ENCODE peak calls at places on chromosomes 4 and X, in four cellular contexts. B is lower lobe of right lung, E is AG09309, P is A549. S is an unnamed sample.

GRCh38 chr4:142365386-142365785 is 480.7 kb downstream of the INPP4B start:
- DNase-seq in B (no peak), E (no peak), P (no peak), S (no peak)

GRCh38 chr4:19807505-19807904 is 444.2 kb upstream of the SLIT2 start:
- DNase-seq in B (no peak), P (no peak), E (peak), S (no peak)

GRCh38 chr4:39621582-39621981 is 17.1 kb downstream of the SMIM14 start:
- DNase-seq in P (no peak), B (peak), E (no peak), S (no peak)

GRCh38 chrX:20432048-20432447 is 165.3 kb upstream of the RPS6KA3 start:
- DNase-seq in B (no peak), E (no peak), P (no peak), S (no peak)

GRCh38 chr4:189235599-189235998 is 705.1 kb upstream of the FRG1 start:
- DNase-seq in P (no peak), B (no peak), E (no peak), S (no peak)

GRCh38 chrX:140229187-140229586 is 263.9 kb upstream of the CXorf66 start:
- DNase-seq in E (no peak), B (no peak), P (no peak), S (no peak)

GRCh38 chrX:9829308-9830267 is 43.4 kb downstream of the SHROOM2 start:
- DNase-seq in E (peak), B (no peak), P (peak), S (peak)

GRCh38 chr4:76354517-76355473 is 48.3 kb downstream of the STBD1 start:
- DNase-seq in P (no peak), B (no peak), E (no peak), S (no peak)

GRCh38 chr4:114694770-114695169 is 96.2 kb downstream of the UGT8 start:
- DNase-seq in B (no peak), E (peak), P (no peak), S (no peak)

DNA sequence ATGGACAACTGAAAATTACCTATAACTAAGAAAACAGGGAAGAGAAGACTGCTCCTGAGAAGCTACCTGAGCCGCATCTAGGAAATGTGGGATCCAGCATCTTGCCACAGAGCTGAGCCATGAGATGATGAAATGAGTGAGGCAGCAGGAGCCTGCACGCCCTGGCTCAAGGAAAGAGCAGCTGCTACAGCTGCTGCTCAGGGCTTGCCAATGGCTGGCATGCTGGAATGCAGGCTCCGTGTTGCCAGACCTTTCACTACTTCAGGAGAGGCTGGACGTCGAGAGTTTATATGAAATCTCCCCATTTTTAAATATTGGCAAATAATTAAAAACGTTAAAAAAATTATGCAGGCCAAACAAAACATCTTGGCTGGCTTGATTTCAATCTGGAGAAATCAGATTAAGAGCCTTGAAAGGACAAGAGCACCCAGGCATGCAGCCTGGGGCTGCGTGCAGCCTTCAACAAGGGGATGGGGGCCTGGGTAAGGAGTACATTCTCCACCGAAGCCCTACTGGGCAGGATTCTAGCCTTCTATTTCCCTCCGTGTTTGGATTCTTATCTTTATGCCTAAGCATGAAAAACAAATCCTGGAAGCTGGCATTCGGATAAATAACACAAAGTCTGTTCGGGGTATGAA is 227.6 kb downstream of the NR3C2 start:
- DNase-seq in E (no peak), P (no peak), B (no peak), S (no peak)
- H3K4me3 ChIP-seq in E (no peak), P (no peak), B (no peak), S (no peak)

GRCh38 chrX:50814701-50815476 is 895 bp upstream of the SHROOM4 start:
- DNase-seq in P (no peak), B (no peak), E (no peak), S (no peak)
- H3K4me3 ChIP-seq in P (no peak), B (peak), E (peak), S (no peak)

DNA sequence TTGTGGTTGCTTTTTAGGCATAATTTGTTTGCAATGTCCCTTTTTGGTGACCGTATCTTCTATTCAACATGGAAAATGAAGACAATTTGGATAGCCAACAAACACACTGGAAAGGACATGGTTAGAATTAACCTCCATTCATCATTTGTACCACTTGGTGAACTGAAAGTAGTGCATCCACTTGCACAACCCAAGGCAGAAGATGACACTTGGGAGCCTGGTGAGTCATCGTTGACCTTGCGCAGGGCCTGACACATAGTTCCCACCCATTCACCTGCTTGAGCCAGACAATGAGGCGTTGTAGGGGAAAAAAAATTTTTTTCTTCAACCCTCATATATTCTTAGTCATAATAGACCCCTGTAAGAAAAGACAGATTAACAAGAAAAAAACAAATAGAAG is 32.4 kb downstream of the EGF start:
- DNase-seq in B (no peak), E (no peak), P (peak), S (no peak)
- H3K4me3 ChIP-seq in B (no peak), E (no peak), P (no peak), S (no peak)

DNA sequence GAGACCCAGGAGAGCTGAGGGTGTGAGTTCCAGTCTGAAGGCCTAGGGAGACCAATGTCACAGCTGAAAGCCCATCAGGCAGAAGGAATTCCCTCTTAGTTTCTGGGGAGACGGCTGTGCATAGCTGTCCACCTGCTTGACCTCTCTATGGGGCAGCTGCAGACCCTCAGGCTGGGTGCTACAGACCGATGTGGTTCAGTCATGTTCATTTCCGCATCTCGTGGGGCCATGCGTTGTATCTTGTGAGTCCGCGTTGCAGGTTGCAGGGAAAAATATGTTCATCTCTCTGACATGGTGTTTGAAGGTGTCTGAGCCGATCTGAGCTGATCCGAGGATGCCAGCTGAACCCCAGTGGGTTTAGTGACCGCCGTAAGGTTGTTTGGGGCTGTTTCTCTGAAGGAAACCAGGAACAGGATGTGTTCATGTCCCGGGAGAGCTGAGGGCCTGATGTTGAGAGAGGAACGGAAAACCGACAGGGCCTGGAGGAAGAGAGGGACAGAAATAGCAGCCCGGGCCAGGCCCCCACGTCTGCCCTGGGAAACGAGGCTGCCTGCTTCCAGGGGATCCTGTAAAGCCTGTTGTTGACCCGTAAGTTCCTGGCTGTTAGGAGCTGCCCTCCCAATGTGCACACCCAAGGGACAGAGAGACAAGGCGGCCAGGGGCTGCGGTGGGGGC is 9.8 kb upstream of the P2RY8 start:
- DNase-seq in B (no peak), P (no peak), E (no peak), S (no peak)
- H3K4me3 ChIP-seq in B (no peak), P (no peak), E (no peak), S (no peak)

DNA sequence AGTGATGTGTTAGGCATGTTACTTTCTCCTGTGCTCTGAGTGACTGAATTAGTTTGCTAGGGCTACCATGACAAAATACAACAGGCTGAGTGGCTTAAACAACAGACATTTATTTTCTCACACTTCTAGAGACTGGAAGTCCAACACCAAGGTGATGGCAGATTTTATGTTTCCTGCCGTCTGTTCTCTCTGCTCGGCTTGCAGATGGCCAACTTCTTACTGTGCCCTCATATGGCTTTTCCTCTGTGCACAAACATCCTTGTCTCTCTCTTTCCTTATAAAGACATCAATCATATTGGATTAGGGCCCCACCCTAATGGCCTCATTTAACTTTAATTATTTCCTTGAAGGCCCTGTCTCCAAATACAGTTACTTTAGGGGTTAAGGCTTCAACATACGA is 1224.2 kb upstream of the TENM3 start:
- DNase-seq in B (no peak), P (no peak), E (no peak), S (no peak)
- H3K4me3 ChIP-seq in B (no peak), P (no peak), E (no peak), S (no peak)

GRCh38 chrX:2485460-2485753 is 15.4 kb downstream of the DHRSX start:
- DNase-seq in B (no peak), P (no peak), E (no peak), S (no peak)
- H3K4me3 ChIP-seq in B (no peak), P (no peak), E (peak), S (no peak)

GRCh38 chr4:87525636-87526035 is 3.5 kb downstream of the SPARCL1 start:
- DNase-seq in B (no peak), P (no peak), E (no peak), S (no peak)

GRCh38 chr4:87527446-87528240 is 1.5 kb downstream of the SPARCL1 start:
- DNase-seq in B (no peak), E (no peak), P (no peak), S (no peak)

GRCh38 chr4:87532109-87532508 is 2.9 kb upstream of the SPARCL1 start:
- DNase-seq in P (no peak), B (no peak), E (no peak), S (no peak)

GRCh38 chr4:87530868-87531267 is 1.7 kb upstream of the SPARCL1 start:
- DNase-seq in P (no peak), E (no peak), B (no peak), S (no peak)

GRCh38 chr4:87529187-87529586 is at the start of gene SPARCL1:
- DNase-seq in E (no peak), P (no peak), B (no peak), S (no peak)
- H3K4me3 ChIP-seq in E (no peak), P (no peak), B (peak), S (no peak)

S was measured in GM12864.